ENCODE peak calls at places on chromosomes 12 and 14, in seven cellular contexts. N, T, M, Z, Q, U and E are unnamed samples.

GRCh38 chr12:78060186-78060585 is 229.5 kb downstream of the NAV3 start:
- DNase-seq in M (no peak), Z (no peak), T (no peak), U (no peak), N (no peak), Q (no peak), E (no peak)

GRCh38 chr12:84136862-84137367 is 775.7 kb downstream of the SLC6A15 start:
- DNase-seq in Q (no peak), Z (no peak), N (no peak), T (peak; percentile 44), U (no peak), M (no peak), E (no peak)

GRCh38 chr14:103257211-103257962 is 76.7 kb upstream of the EIF5 start:
- DNase-seq in Q (no peak), U (no peak), T (no peak), M (no peak), Z (no peak), N (no peak), E (no peak)

GRCh38 chr14:86654558-86655184 is 1124.7 kb downstream of the FLRT2 start:
- DNase-seq in T (peak; percentile 19), U (no peak), Z (no peak), N (peak; percentile 45), Q (peak; percentile 30), M (peak; percentile 83), E (peak; percentile 85)

GRCh38 chr12:1819050-1819449 is 1.3 kb upstream of the LRTM2 start:
- DNase-seq in Z (no peak), T (no peak), U (no peak), Q (no peak), N (no peak), M (no peak), E (no peak)

GRCh38 chr14:76375484-76375883 is 453 bp upstream of the ESRRB start:
- DNase-seq in M (no peak), Z (no peak), N (no peak), U (no peak), Q (no peak), T (no peak), E (no peak)

GRCh38 chr14:26204954-26205479 is 392.8 kb downstream of the NOVA1 start:
- DNase-seq in N (no peak), T (peak; percentile 7), Z (peak; percentile 70), U (no peak), Q (peak; percentile 61), M (peak; percentile 91), E (peak; percentile 68)

GRCh38 chr14:60485057-60485599 is 735 bp downstream of the C14orf39 start:
- DNase-seq in U (no peak), M (peak; percentile 22), T (no peak), Q (no peak), Z (no peak), N (no peak), E (no peak)

GRCh38 chr12:57637364-57637763 is 4.4 kb upstream of the B4GALNT1 start:
- DNase-seq in M (no peak), U (no peak), N (no peak), Q (no peak), Z (no peak), T (no peak), E (no peak)

GRCh38 chr12:58242803-58243628 is 301.6 kb downstream of the ATP23 start:
- DNase-seq in U (no peak), Z (no peak), Q (no peak), T (no peak), M (no peak), N (no peak), E (peak; percentile 52)

GRCh38 chr12:48045061-48045846 is 41.0 kb upstream of the COL2A1 start:
- DNase-seq in T (no peak), Z (no peak), M (no peak), N (no peak), U (no peak), Q (no peak), E (no peak)

GRCh38 chr14:51500776-51501175 is 150.9 kb upstream of the FRMD6 start:
- DNase-seq in Q (no peak), T (no peak), U (no peak), Z (no peak), M (no peak), N (no peak), E (no peak)

DNA sequence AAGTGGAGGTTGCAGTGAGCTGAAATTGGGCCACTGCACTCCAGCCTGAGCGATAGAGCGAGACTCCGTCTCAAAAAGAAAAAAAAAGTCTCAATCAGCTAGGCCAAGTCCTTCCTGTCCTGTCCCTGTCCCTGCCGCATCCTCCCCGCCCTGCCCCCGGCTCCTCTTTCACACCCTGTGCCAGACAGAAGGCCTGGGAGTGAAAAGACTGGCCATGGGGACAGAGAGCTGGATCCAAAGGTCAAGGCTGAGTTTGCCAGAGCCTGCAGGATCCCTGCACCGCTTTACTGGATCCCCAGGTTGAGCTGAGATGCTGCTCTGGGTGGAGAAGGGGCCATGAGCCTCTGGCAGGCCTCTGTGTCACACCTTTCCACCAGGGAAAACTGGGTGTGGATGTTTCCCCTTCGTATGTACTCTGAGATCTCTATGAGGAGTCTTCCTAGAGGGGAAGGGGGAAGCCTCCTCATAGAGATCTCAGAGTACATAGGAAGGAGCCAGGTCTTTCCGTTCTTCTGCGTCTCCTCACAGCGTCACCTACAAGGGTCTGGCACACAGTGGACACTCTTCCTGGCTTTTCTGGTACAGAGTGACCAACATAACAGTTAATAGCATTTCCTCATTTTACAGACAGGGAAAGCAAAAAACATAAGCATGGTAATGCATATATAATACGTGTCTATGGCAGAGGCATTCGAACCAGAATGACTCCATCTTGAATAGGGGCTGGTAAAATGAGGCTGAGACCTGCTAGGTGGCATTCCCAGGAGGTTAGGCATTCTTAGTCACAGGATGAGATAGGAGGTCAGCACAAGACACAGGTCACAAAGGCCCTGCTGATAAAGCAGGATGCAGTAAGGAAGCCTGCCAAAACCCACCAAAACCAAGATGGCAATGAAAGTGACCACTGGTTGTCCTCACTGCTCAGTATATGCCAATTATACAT is 35.1 kb downstream of the NINJ2 start:
- DNase-seq in T (no peak), M (peak; percentile 59), N (no peak), U (no peak), Q (no peak), Z (no peak), E (no peak)
- H3K4me1 ChIP-seq in T (peaks cover 4% of the 10 kb centered on the region), M (peaks cover 7% of the 10 kb centered on the region), N (peaks cover 8% of the 10 kb centered on the region), U (peaks cover 6% of the 10 kb centered on the region), Q (peaks cover 46% of the 10 kb centered on the region), Z (peaks cover 28% of the 10 kb centered on the region), E (peaks cover 13% of the 10 kb centered on the region)

GRCh38 chr14:61568572-61569011 is 126.7 kb upstream of the HIF1A start:
- DNase-seq in N (no peak), Z (peak; percentile 95), U (peak; percentile 74), M (peak; percentile 71), Q (peak; percentile 58), T (no peak), E (no peak)
- H3K4me3 ChIP-seq in N (no peak overlapping the region), Z (peak overlapping the region; percentile 18), U (peak overlapping the region; percentile 47), M (peak overlapping the region; percentile 29), Q (peak overlapping the region; percentile 22), T (no peak overlapping the region), E (no peak overlapping the region)

DNA sequence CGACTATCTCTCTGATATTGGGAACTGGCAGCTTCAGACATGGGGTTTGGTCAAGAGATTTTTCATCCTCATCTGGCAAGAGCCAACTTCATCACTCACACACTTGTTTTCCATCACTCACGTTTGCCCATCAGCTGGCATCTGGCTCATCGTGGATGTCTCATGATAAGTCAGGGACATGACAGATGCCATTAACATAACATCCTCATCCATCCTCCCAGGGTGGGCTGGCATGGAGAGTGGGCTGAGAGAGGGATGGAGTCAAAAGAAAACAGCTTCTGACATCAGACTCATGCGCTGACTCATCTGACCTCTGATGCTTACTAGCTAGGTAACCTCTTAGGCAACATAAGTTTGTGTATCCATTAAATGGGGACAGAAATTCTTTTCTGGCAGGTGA is 1.8 kb upstream of the VSX2 start:
- DNase-seq in Q (no peak), T (no peak), M (no peak), U (no peak), N (no peak), Z (no peak), E (no peak)
- H3K27me3 ChIP-seq in Q (peaks cover 47% of the 10 kb centered on the region), T (peaks cover 71% of the 10 kb centered on the region), M (peaks cover 46% of the 10 kb centered on the region), U (peaks cover 11% of the 10 kb centered on the region), N (peaks cover 3% of the 10 kb centered on the region), Z (peaks cover 47% of the 10 kb centered on the region), E (peaks cover 51% of the 10 kb centered on the region)

GRCh38 chr14:101957406-101958234 is 6.8 kb upstream of the DYNC1H1 start:
- DNase-seq in Q (no peak), M (no peak), U (no peak), Z (peak; percentile 62), T (no peak), N (no peak), E (no peak)
- H3K4me1 ChIP-seq in Q (peaks cover 5% of the 10 kb centered on the region), M (no peaks in the 10 kb centered on the region), U (no peaks in the 10 kb centered on the region), Z (peaks cover 8% of the 10 kb centered on the region), T (peaks cover 16% of the 10 kb centered on the region), N (peaks cover 2% of the 10 kb centered on the region), E (no peaks in the 10 kb centered on the region)

DNA sequence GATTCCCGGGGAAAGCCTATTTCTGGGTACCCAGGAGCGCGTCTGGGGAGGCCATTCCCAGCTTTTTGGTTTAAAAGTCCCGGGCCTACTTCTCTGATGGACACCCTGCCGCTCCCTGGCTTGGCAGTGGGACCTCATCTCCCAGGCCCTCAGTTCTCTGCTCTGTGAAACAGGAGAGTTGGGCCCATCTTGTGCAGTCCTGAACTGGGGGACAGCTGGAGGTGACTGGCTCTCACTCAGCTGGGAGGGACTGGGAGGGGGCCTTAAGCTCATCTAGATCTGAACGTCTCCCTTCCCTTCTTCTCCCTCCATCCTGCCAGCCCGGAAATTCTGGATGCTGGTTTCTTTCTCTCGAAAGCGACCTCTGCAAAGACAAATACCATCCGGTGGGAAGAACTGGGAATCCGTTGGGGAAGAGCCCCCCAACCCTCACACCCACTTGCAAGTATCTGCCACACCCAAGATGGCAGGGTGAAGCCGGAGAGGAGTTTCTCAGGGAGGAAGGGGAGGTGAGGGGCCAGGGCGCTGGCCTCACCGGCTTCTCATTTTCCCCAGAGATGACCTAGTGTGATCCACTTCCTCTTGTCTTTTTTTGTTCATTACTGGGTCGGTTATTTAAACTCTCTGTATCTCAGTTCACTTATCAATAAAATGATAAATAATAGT is 1.4 kb downstream of the RIN3 start:
- DNase-seq in U (no peak), T (no peak), Z (peak; percentile 74), Q (no peak), M (no peak), N (no peak), E (no peak)
- H3K4me3 ChIP-seq in U (peak overlapping the region; percentile 76), T (peak overlapping the region; percentile 80), Z (peak overlapping the region; percentile 76), Q (peak overlapping the region; percentile 67), M (no peak overlapping the region), N (peak overlapping the region; percentile 84), E (peak overlapping the region; percentile 56)

GRCh38 chr12:104011265-104011664 is 38.7 kb downstream of the GLT8D2 start:
- DNase-seq in N (no peak), U (no peak), M (no peak), Z (no peak), T (no peak), Q (no peak), E (no peak)

GRCh38 chr12:104010800-104011199 is 39.2 kb downstream of the GLT8D2 start:
- DNase-seq in N (no peak), U (no peak), T (no peak), Z (no peak), M (no peak), Q (no peak), E (no peak)

GRCh38 chr12:104006929-104007328 is 41.3 kb downstream of the TDG start:
- DNase-seq in T (no peak), Q (no peak), Z (no peak), M (no peak), U (no peak), N (no peak), E (no peak)

GRCh38 chr12:104012331-104012730 is 37.7 kb downstream of the GLT8D2 start:
- DNase-seq in M (no peak), U (no peak), T (no peak), Z (no peak), Q (no peak), N (no peak), E (no peak)

GRCh38 chr12:104010121-104010520 is 39.9 kb downstream of the GLT8D2 start:
- DNase-seq in N (no peak), Q (no peak), M (no peak), T (no peak), U (no peak), Z (no peak), E (no peak)
- H3K27me3 ChIP-seq in N (no peaks in the 10 kb centered on the region), Q (no peaks in the 10 kb centered on the region), M (no peaks in the 10 kb centered on the region), T (no peaks in the 10 kb centered on the region), U (no peaks in the 10 kb centered on the region), Z (no peaks in the 10 kb centered on the region), E (no peaks in the 10 kb centered on the region)